ENCODE peak calls at places on chromosomes 4 and X, in seven cellular contexts. One of them, this sample, is unnamed.

GRCh38 chr4:147727476-147728028 is 4.3 kb upstream of the ARHGAP10 start:
- DNase-seq in fibroblast of villous mesenchyme: no peak
- DNase-seq in GM04504: no peak
- DNase-seq in stimulated activated CD4-positive, alpha-beta T cell treated with anti-CD3 and anti-CD28 coated beads, Interleukin-2, amount 100 ng/mL, for 24 hours: no peak
- DNase-seq in fibroblast of mammary gland: no peak
- DNase-seq in aorta: no peak
- DNase-seq in posterior vena cava: no peak
- DNase-seq in this sample: no peak

GRCh38 chr4:186844059-186844681 is 120.5 kb upstream of the FAT1 start:
- DNase-seq in fibroblast of villous mesenchyme: peak
- DNase-seq in GM04504: peak
- DNase-seq in aorta: no peak
- DNase-seq in stimulated activated CD4-positive, alpha-beta T cell treated with anti-CD3 and anti-CD28 coated beads, Interleukin-2, amount 100 ng/mL, for 24 hours: no peak
- DNase-seq in fibroblast of mammary gland: peak
- DNase-seq in posterior vena cava: no peak
- DNase-seq in this sample: peak

GRCh38 chrX:29661290-29661689 is 554.1 kb upstream of the MAGEB2 start:
- DNase-seq in fibroblast of mammary gland: peak
- DNase-seq in GM04504: no peak
- DNase-seq in stimulated activated CD4-positive, alpha-beta T cell treated with anti-CD3 and anti-CD28 coated beads, Interleukin-2, amount 100 ng/mL, for 24 hours: no peak
- DNase-seq in aorta: no peak
- DNase-seq in fibroblast of villous mesenchyme: peak
- DNase-seq in posterior vena cava: no peak
- DNase-seq in this sample: no peak

GRCh38 chr4:47733506-47733905 is 104.4 kb downstream of the CORIN start:
- DNase-seq in posterior vena cava: no peak
- DNase-seq in fibroblast of villous mesenchyme: no peak
- DNase-seq in aorta: no peak
- DNase-seq in stimulated activated CD4-positive, alpha-beta T cell treated with anti-CD3 and anti-CD28 coated beads, Interleukin-2, amount 100 ng/mL, for 24 hours: no peak
- DNase-seq in GM04504: no peak
- DNase-seq in fibroblast of mammary gland: no peak
- DNase-seq in this sample: no peak

GRCh38 chr4:159097785-159098184 is 5.1 kb upstream of the RAPGEF2 start:
- DNase-seq in stimulated activated CD4-positive, alpha-beta T cell treated with anti-CD3 and anti-CD28 coated beads, Interleukin-2, amount 100 ng/mL, for 24 hours: no peak
- DNase-seq in fibroblast of mammary gland: no peak
- DNase-seq in GM04504: no peak
- DNase-seq in aorta: no peak
- DNase-seq in posterior vena cava: no peak
- DNase-seq in fibroblast of villous mesenchyme: no peak
- DNase-seq in this sample: no peak

GRCh38 chr4:154593868-154594267 is 3.3 kb upstream of the FGA start:
- DNase-seq in stimulated activated CD4-positive, alpha-beta T cell treated with anti-CD3 and anti-CD28 coated beads, Interleukin-2, amount 100 ng/mL, for 24 hours: no peak
- DNase-seq in fibroblast of villous mesenchyme: no peak
- DNase-seq in fibroblast of mammary gland: no peak
- DNase-seq in GM04504: no peak
- DNase-seq in posterior vena cava: no peak
- DNase-seq in aorta: no peak
- DNase-seq in this sample: no peak

GRCh38 chrX:121479406-121479805 is 432.0 kb downstream of the GLUD2 start:
- DNase-seq in fibroblast of villous mesenchyme: no peak
- DNase-seq in fibroblast of mammary gland: peak
- DNase-seq in stimulated activated CD4-positive, alpha-beta T cell treated with anti-CD3 and anti-CD28 coated beads, Interleukin-2, amount 100 ng/mL, for 24 hours: no peak
- DNase-seq in posterior vena cava: no peak
- DNase-seq in GM04504: no peak
- DNase-seq in aorta: no peak
- DNase-seq in this sample: no peak

GRCh38 chr4:151087467-151087866 is 12.0 kb upstream of the RPS3A start:
- DNase-seq in aorta: no peak
- DNase-seq in fibroblast of villous mesenchyme: no peak
- DNase-seq in stimulated activated CD4-positive, alpha-beta T cell treated with anti-CD3 and anti-CD28 coated beads, Interleukin-2, amount 100 ng/mL, for 24 hours: no peak
- DNase-seq in fibroblast of mammary gland: no peak
- DNase-seq in posterior vena cava: no peak
- DNase-seq in GM04504: no peak
- DNase-seq in this sample: no peak

GRCh38 chr4:38574559-38575333 is 89.3 kb upstream of the KLF3 start:
- DNase-seq in stimulated activated CD4-positive, alpha-beta T cell treated with anti-CD3 and anti-CD28 coated beads, Interleukin-2, amount 100 ng/mL, for 24 hours: no peak
- DNase-seq in fibroblast of mammary gland: no peak
- DNase-seq in posterior vena cava: no peak
- DNase-seq in aorta: no peak
- DNase-seq in fibroblast of villous mesenchyme: no peak
- DNase-seq in GM04504: no peak
- DNase-seq in this sample: peak

GRCh38 chr4:100317032-100317864 is 127.0 kb upstream of the DDIT4L start:
- DNase-seq in aorta: no peak
- DNase-seq in posterior vena cava: no peak
- DNase-seq in fibroblast of villous mesenchyme: no peak
- DNase-seq in stimulated activated CD4-positive, alpha-beta T cell treated with anti-CD3 and anti-CD28 coated beads, Interleukin-2, amount 100 ng/mL, for 24 hours: no peak
- DNase-seq in GM04504: no peak
- DNase-seq in fibroblast of mammary gland: peak
- DNase-seq in this sample: no peak

GRCh38 chr4:39763714-39764572 is 66.0 kb downstream of the UBE2K start:
- DNase-seq in stimulated activated CD4-positive, alpha-beta T cell treated with anti-CD3 and anti-CD28 coated beads, Interleukin-2, amount 100 ng/mL, for 24 hours: no peak
- DNase-seq in posterior vena cava: no peak
- DNase-seq in fibroblast of villous mesenchyme: no peak
- DNase-seq in fibroblast of mammary gland: no peak
- DNase-seq in GM04504: no peak
- DNase-seq in aorta: no peak
- DNase-seq in this sample: no peak

GRCh38 chr4:65259251-65259650 is 411.0 kb downstream of the EPHA5 start:
- DNase-seq in fibroblast of villous mesenchyme: no peak
- DNase-seq in posterior vena cava: no peak
- DNase-seq in aorta: no peak
- DNase-seq in stimulated activated CD4-positive, alpha-beta T cell treated with anti-CD3 and anti-CD28 coated beads, Interleukin-2, amount 100 ng/mL, for 24 hours: no peak
- DNase-seq in GM04504: no peak
- DNase-seq in fibroblast of mammary gland: no peak
- DNase-seq in this sample: no peak

GRCh38 chr4:173448557-173448918 is 49.6 kb upstream of the SCRG1 start:
- DNase-seq in aorta: no peak
- DNase-seq in fibroblast of mammary gland: peak
- DNase-seq in fibroblast of villous mesenchyme: peak
- DNase-seq in stimulated activated CD4-positive, alpha-beta T cell treated with anti-CD3 and anti-CD28 coated beads, Interleukin-2, amount 100 ng/mL, for 24 hours: no peak
- DNase-seq in posterior vena cava: no peak
- DNase-seq in GM04504: no peak
- DNase-seq in this sample: no peak

GRCh38 chr4:6095023-6095817 is 77.0 kb upstream of the C4orf50 start:
- DNase-seq in stimulated activated CD4-positive, alpha-beta T cell treated with anti-CD3 and anti-CD28 coated beads, Interleukin-2, amount 100 ng/mL, for 24 hours: no peak
- DNase-seq in fibroblast of villous mesenchyme: no peak
- DNase-seq in aorta: no peak
- DNase-seq in fibroblast of mammary gland: peak
- DNase-seq in GM04504: peak
- DNase-seq in posterior vena cava: no peak
- DNase-seq in this sample: no peak

GRCh38 chrX:310621-311155 is 7.9 kb downstream of the GTPBP6 start:
- DNase-seq in fibroblast of villous mesenchyme: no peak
- DNase-seq in posterior vena cava: peak
- DNase-seq in stimulated activated CD4-positive, alpha-beta T cell treated with anti-CD3 and anti-CD28 coated beads, Interleukin-2, amount 100 ng/mL, for 24 hours: no peak
- DNase-seq in GM04504: no peak
- DNase-seq in fibroblast of mammary gland: no peak
- DNase-seq in aorta: peak
- DNase-seq in this sample: no peak

GRCh38 chr4:94131212-94131611 is 76.5 kb upstream of the SMARCAD1 start:
- DNase-seq in posterior vena cava: no peak
- DNase-seq in aorta: no peak
- DNase-seq in stimulated activated CD4-positive, alpha-beta T cell treated with anti-CD3 and anti-CD28 coated beads, Interleukin-2, amount 100 ng/mL, for 24 hours: no peak
- DNase-seq in fibroblast of villous mesenchyme: no peak
- DNase-seq in GM04504: no peak
- DNase-seq in fibroblast of mammary gland: no peak
- DNase-seq in this sample: no peak

GRCh38 chrX:68185161-68185560 is 248.1 kb downstream of the OPHN1 start:
- DNase-seq in aorta: no peak
- DNase-seq in fibroblast of villous mesenchyme: no peak
- DNase-seq in fibroblast of mammary gland: no peak
- DNase-seq in posterior vena cava: no peak
- DNase-seq in GM04504: no peak
- DNase-seq in stimulated activated CD4-positive, alpha-beta T cell treated with anti-CD3 and anti-CD28 coated beads, Interleukin-2, amount 100 ng/mL, for 24 hours: no peak
- DNase-seq in this sample: no peak

GRCh38 chrX:123237271-123237670 is 53.2 kb downstream of the GRIA3 start:
- DNase-seq in fibroblast of villous mesenchyme: no peak
- DNase-seq in fibroblast of mammary gland: no peak
- DNase-seq in aorta: no peak
- DNase-seq in GM04504: no peak
- DNase-seq in posterior vena cava: no peak
- DNase-seq in stimulated activated CD4-positive, alpha-beta T cell treated with anti-CD3 and anti-CD28 coated beads, Interleukin-2, amount 100 ng/mL, for 24 hours: no peak
- DNase-seq in this sample: no peak

GRCh38 chr4:16032871-16033505 is 50.8 kb downstream of the PROM1 start:
- DNase-seq in aorta: no peak
- DNase-seq in posterior vena cava: no peak
- DNase-seq in fibroblast of villous mesenchyme: no peak
- DNase-seq in fibroblast of mammary gland: no peak
- DNase-seq in GM04504: no peak
- DNase-seq in stimulated activated CD4-positive, alpha-beta T cell treated with anti-CD3 and anti-CD28 coated beads, Interleukin-2, amount 100 ng/mL, for 24 hours: no peak
- DNase-seq in this sample: no peak

This sample was measured in thyroid gland.